ENCODE peak calls at places on chromosomes 11 and 22, in eight cellular contexts. K is HCT116; Q is dorsolateral prefrontal cortex; I is naive thymus-derived CD4-positive, alpha-beta T cell; F is CD8-positive, alpha-beta memory T cell; Y is cardiac muscle cell; H is astrocyte of the cerebellum; W is astrocyte. N is an unnamed sample.

GRCh38 chr11:116933961-116934360 is 96.5 kb upstream of the APOA1 start:
- DNase-seq in K (no peak), Q (no peak), I (no peak), F (no peak), Y (no peak), H (no peak), W (no peak), N (no peak)

GRCh38 chr22:31876156-31877035 is 67.9 kb upstream of the YWHAH start:
- DNase-seq in K (no peak), Q (no peak), I (no peak), F (no peak), Y (no peak), H (no peak), W (no peak), N (peak)

GRCh38 chr11:38598413-38598812 is 2000.4 kb upstream of the RAG2 start:
- DNase-seq in K (no peak), Q (no peak), I (no peak), F (no peak), Y (no peak), H (peak), W (no peak), N (no peak)

GRCh38 chr22:20582171-20582511 is 74.7 kb downstream of the MED15 start:
- DNase-seq in K (no peak), Q (no peak), I (no peak), F (no peak), Y (no peak), H (no peak), W (no peak), N (no peak)

GRCh38 chr22:17999851-18000250 is 24.5 kb downstream of the MICAL3 start:
- DNase-seq in K (no peak), Q (no peak), I (no peak), F (no peak), Y (no peak), H (no peak), W (no peak), N (no peak)

GRCh38 chr11:13745165-13745564 is 76.7 kb downstream of the FAR1 start:
- DNase-seq in K (no peak), Q (no peak), I (no peak), F (no peak), Y (no peak), H (no peak), W (no peak), N (no peak)

GRCh38 chr11:117877120-117877784 is 794 bp upstream of the FXYD6 start:
- DNase-seq in K (no peak), Q (no peak), I (no peak), F (no peak), Y (peak), H (no peak), W (no peak), N (no peak)

GRCh38 chr22:28837640-28838039 is 37.3 kb upstream of the XBP1 start:
- DNase-seq in K (no peak), Q (no peak), I (no peak), F (no peak), Y (no peak), H (no peak), W (no peak), N (no peak)

GRCh38 chr11:77191823-77192495 is 63.9 kb downstream of the MYO7A start:
- DNase-seq in K (peak), Q (no peak), I (peak), F (peak), Y (peak), H (no peak), W (peak), N (no peak)

GRCh38 chr11:61964941-61965282 is 2.5 kb downstream of the FTH1 start:
- DNase-seq in K (no peak), Q (no peak), I (peak), F (no peak), Y (peak), H (no peak), W (no peak), N (no peak)

GRCh38 chr11:61963016-61963281 is 4.5 kb downstream of the FTH1 start:
- DNase-seq in K (no peak), Q (no peak), I (peak), F (no peak), Y (no peak), H (no peak), W (no peak), N (no peak)

GRCh38 chr11:61962213-61963015 is 5.0 kb downstream of the FTH1 start:
- DNase-seq in K (no peak), Q (no peak), I (peak), F (no peak), Y (peak), H (no peak), W (no peak), N (no peak)

GRCh38 chr11:61961570-61962212 is 5.7 kb downstream of the FTH1 start:
- DNase-seq in K (no peak), Q (peak), I (no peak), F (no peak), Y (peak), H (no peak), W (no peak), N (no peak)

DNA sequence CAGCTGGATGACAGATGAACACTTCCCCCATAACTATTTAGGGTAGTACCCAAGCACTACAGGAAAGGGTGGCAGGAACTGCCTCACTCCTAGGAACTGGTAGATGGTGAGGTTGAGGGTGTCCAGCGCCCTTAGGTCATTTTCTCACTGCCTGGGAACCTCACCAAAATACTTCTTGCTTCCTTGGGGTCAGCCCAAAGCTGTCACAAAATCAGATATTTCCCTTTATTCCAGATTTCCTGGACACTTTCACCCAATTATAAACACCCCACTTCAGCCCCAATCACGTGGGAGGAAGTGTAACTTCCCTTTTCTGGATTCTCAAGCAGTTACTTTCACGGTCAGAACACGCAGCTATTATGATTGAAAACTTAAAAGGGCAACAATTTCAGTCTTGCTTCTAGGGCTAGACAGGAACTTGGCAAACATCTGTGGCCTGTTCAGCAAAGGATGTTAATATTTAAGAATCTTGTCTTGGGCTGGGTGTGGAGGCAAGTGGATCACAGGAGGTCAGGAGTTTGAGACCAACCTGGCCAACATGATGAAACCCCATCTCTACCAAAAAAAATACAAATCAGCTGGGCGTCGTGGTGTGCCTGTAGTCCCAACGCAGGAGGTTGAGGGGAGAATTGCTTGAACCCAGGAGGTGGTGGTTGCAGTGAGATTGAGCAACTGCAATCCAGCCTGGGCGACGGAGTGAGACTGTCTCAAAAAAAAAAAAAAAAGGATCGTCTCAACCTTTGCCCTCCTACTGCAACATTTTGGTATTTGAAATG is 4.0 kb downstream of the FTH1 start:
- DNase-seq in K (no peak), Q (no peak), I (peak), F (no peak), Y (peak), H (no peak), W (no peak), N (no peak)
- H3K4me3 ChIP-seq in K (no peak), Q (no peak), I (no peak), F (no peak), Y (no peak), H (no peak), W (no peak), N (no peak)

DNA sequence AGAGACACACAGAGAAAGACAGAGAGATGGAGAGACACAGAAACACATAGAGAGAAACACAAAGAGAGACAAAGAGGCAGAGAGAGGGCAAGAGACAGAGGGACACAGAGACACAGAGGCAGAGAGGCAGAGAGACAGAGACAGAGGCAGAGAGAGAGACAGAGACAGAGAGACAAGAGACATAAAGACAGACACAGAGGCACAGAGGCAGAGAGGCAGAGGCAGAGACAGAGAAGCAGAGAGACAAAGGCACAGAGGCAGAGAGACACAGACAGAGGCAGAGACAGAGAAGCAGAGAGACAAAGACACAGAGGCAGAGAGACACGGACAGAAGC is 6.3 kb downstream of the TNNI2 start:
- DNase-seq in K (no peak), Q (no peak), I (no peak), F (no peak), Y (no peak), H (no peak), W (no peak), N (no peak)
- H3K4me3 ChIP-seq in K (no peak), Q (no peak), I (peak), F (peak), Y (no peak), H (no peak), W (no peak), N (no peak)

DNA sequence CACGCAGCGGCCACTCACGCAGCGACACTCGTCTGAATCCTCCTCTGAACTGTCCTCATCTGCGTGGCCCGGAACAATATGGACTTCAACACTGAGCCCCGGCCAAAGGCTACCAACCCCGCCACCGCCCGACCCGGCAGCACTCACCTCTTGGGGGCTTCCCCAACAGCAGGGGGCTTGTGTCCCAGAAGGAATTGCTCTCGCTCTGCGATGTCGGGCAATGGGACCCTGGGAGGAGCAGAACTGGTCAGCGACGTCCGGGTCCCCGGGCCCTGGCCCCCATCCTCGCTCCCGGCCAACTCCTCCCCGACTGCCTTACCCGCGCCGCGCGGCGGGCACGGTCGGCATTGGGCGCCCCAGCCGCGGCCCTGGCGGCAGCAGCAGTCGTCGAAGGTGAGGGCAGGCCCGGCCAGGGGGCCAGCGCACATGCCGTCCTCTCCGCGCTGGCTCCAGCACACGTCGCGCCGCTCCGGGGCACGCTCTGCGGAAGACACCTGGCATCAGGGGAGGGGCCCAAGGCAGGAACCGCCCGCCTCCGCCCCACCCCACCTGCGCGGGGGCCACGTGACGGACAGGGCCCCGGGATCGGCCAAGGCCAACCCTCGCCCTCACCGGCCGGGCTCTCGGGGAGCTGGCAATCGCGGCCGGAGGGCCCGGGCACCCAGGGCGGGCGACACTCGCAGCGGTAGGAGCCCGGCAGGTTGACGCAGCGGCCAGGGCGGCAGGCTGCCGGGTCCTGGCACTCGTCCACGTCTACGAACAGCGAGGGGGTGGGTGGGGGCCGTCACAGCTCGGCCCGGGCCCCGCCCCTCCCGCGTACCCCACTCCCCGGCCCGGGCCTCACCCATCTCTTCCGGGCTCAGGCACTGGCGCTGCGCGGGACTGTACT is 14.8 kb downstream of the SCYL1 start:
- DNase-seq in K (peak), Q (no peak), I (no peak), F (no peak), Y (no peak), H (no peak), W (no peak), N (no peak)
- H3K4me3 ChIP-seq in K (peak), Q (peak), I (peak), F (peak), Y (peak), H (no peak), W (peak), N (peak)

GRCh38 chr22:46062971-46063631 is 86.1 kb upstream of the WNT7B start:
- DNase-seq in K (no peak), Q (peak), I (no peak), F (no peak), Y (no peak), H (no peak), W (peak), N (no peak)

GRCh38 chr22:46064236-46064965 is 85.9 kb upstream of the PPARA start:
- DNase-seq in K (no peak), Q (peak), I (no peak), F (no peak), Y (no peak), H (no peak), W (peak), N (no peak)

GRCh38 chr22:46062232-46062615 is 85.3 kb upstream of the WNT7B start:
- DNase-seq in K (no peak), Q (peak), I (no peak), F (no peak), Y (no peak), H (no peak), W (no peak), N (no peak)

GRCh38 chr22:46064966-46065666 is 85.2 kb upstream of the PPARA start:
- DNase-seq in K (no peak), Q (peak), I (no peak), F (no peak), Y (no peak), H (no peak), W (peak), N (no peak)

GRCh38 chr22:46063861-46064235 is 86.5 kb upstream of the PPARA start:
- DNase-seq in K (no peak), Q (peak), I (no peak), F (no peak), Y (no peak), H (no peak), W (peak), N (no peak)
- H3K4me3 ChIP-seq in K (no peak), Q (peak), I (no peak), F (no peak), Y (no peak), H (peak), W (no peak), N (no peak)

GRCh38 chr22:39300198-39300830 is 19.1 kb downstream of the RPL3 start:
- DNase-seq in K (no peak), Q (no peak), I (no peak), F (no peak), Y (no peak), H (no peak), W (no peak), N (no peak)
- H3K4me3 ChIP-seq in K (no peak), Q (no peak), I (no peak), F (no peak), Y (no peak), H (no peak), W (no peak), N (no peak)

N was measured in BJ.